ENCODE peak calls at places on chromosome 21, in six cellular contexts. N, G, R, U, O and H are unnamed samples.
A peak's percentile ranks its signal among the peaks of the same experiment; 100 is the strongest.

GRCh38 chr21:45981154-45981606 is 390 bp upstream of the COL6A1 start:
- DNase-seq in N (no peak), G (peak; percentile 94), R (no peak), U (peak; percentile 91), O (peak; percentile 47), H (peak; percentile 22)

GRCh38 chr21:38769253-38769780 is 36.4 kb upstream of the ETS2 start:
- DNase-seq in N (no peak), G (no peak), R (no peak), U (no peak), O (no peak), H (no peak)

GRCh38 chr21:32181415-32181814 is 97.4 kb downstream of the MIS18A start:
- DNase-seq in N (no peak), G (no peak), R (no peak), U (no peak), O (no peak), H (no peak)

GRCh38 chr21:30480145-30480544 is at the start of gene KRTAP19-1:
- DNase-seq in N (no peak), G (no peak), R (no peak), U (no peak), O (no peak), H (no peak)

GRCh38 chr21:18220498-18220897 is 24.1 kb upstream of the CHODL start:
- DNase-seq in N (no peak), G (no peak), R (no peak), U (no peak), O (no peak), H (no peak)

GRCh38 chr21:46057111-46057709 is 40.7 kb upstream of the COL6A2 start:
- DNase-seq in N (no peak), G (no peak), R (no peak), U (no peak), O (no peak), H (no peak)

GRCh38 chr21:15775981-15776380 is 46.2 kb downstream of the USP25 start:
- DNase-seq in N (no peak), G (no peak), R (no peak), U (no peak), O (no peak), H (no peak)

GRCh38 chr21:22019766-22020165 is 1021.6 kb downstream of the NCAM2 start:
- DNase-seq in N (no peak), G (no peak), R (no peak), U (no peak), O (no peak), H (no peak)

GRCh38 chr21:38965910-38966504 is 160.3 kb downstream of the ETS2 start:
- DNase-seq in N (no peak), G (peak; percentile 75), R (no peak), U (peak; percentile 29), O (peak; percentile 94), H (no peak)

GRCh38 chr21:21366277-21366676 is 368.1 kb downstream of the NCAM2 start:
- DNase-seq in N (no peak), G (no peak), R (no peak), U (peak; percentile 4), O (no peak), H (no peak)

GRCh38 chr21:16309250-16309971 is 579.6 kb downstream of the USP25 start:
- DNase-seq in N (no peak), G (no peak), R (no peak), U (no peak), O (no peak), H (no peak)

GRCh38 chr21:37564924-37565529 is 198.5 kb downstream of the DYRK1A start:
- DNase-seq in N (no peak), G (no peak), R (no peak), U (no peak), O (peak; percentile 34), H (no peak)

GRCh38 chr21:37563641-37564340 is 197.2 kb downstream of the DYRK1A start:
- DNase-seq in N (peak; percentile 85), G (peak; percentile 99), R (peak; percentile 70), U (peak; percentile 97), O (no peak), H (peak; percentile 82)

GRCh38 chr21:37564341-37564923 is 197.9 kb downstream of the DYRK1A start:
- DNase-seq in N (no peak), G (peak; percentile 80), R (peak; percentile 58), U (peak; percentile 66), O (peak; percentile 60), H (peak; percentile 43)

GRCh38 chr21:37566790-37567725 is 200.5 kb downstream of the DYRK1A start:
- DNase-seq in N (no peak), G (no peak), R (no peak), U (no peak), O (no peak), H (no peak)

DNA sequence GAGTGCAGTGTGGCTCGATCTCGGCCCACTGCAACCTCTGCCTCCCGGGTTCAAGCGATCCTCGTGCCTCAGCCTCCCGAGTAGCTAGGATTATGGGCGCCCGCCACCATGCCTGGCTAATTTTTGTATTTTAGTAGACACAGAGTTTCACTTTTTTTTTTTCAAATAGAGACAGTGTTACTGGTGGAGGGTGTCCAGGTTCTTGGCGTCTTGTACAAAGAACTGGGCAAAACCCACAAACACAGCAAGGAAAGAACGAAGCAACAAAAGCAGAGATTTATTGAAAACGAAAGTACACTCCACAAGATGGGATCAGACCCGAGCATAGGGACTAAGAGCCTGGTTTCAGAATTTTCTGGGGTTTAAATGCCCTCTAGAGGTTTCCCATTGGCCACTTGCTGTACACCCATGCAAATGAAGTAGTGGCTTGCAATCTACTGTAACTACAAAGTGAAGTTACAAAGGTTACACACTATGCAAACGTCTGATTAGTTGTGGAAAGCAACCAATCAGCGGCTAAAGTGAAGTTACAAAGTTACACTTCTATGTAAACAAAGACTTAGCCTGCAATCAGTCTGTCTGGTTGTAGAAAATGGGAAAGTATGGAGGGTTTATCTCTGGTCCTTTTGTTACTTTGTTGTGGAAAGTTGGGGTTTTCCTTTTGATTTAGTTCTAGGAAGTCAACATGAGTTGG is 199.1 kb downstream of the DYRK1A start:
- DNase-seq in N (no peak), G (no peak), R (no peak), U (no peak), O (peak; percentile 90), H (no peak)
- H3K4me3 ChIP-seq in N (no peak overlapping the region), G (no peak overlapping the region), R (no peak overlapping the region), U (no peak overlapping the region), O (peak overlapping the region; percentile 68), H (no peak overlapping the region)

GRCh38 chr21:35850542-35851103 is 209.7 kb downstream of the SETD4 start:
- DNase-seq in N (no peak), G (no peak), R (no peak), U (no peak), O (no peak), H (no peak)
- TF ChIP-seq GABPA in N (no peak), G (no peak), R (no peak), U (no peak), O (no peak), H (no peak)

GRCh38 chr21:44800103-44800502 is 1.5 kb downstream of the UBE2G2 start:
- DNase-seq in N (no peak), G (no peak), R (no peak), U (peak; percentile 64), O (peak; percentile 63), H (no peak)
- H3K4me3 ChIP-seq in N (peak overlapping the region; percentile 59), G (peak overlapping the region; percentile 83), R (peak overlapping the region; percentile 72), U (peak overlapping the region; percentile 97), O (peak overlapping the region; percentile 79), H (peak overlapping the region; percentile 69)

DNA sequence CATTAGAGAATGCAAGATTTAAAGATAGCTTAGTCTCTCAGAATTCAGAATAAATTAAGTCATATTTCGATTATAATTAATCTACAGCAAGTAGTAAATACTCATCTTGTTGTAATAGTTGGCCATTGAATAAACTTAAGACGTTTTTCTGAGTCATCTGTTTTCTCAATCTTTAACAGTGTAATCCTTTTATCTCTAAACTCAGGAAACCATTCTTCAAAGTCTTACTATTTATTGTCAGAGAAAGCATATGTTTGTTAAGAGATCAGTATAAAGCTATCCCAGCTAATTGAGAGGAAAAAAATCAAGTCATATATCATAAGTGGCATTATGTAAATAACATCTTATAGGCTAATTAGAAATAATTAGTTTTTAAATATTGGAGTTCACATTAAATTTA is 201.2 kb upstream of the ADAMTS5 start:
- DNase-seq in N (no peak), G (no peak), R (no peak), U (no peak), O (no peak), H (no peak)
- TF ChIP-seq GABPA in N (no peak), G (no peak), R (no peak), U (no peak), O (no peak), H (no peak)

DNA sequence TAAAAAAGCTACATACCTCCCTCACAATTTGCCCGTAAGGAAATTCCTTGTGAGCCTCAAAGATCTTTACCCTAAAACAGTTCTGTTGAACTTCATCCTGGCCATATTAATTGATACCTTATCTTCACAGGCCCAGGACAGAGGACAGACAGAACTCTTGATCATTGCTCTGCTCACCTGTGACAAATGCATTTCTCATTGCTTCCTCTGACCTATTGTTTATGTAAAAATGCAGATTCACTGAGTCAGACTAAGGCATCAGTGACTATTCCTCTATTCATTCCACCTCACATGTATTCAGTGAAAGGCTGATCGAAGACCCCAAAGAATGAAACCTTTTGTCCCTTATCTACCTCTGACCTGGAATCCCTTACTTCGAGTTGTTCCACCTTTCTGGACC is 61.0 kb downstream of the BACH1 start:
- DNase-seq in N (no peak), G (no peak), R (no peak), U (no peak), O (no peak), H (no peak)
- H3K4me3 ChIP-seq in N (no peak overlapping the region), G (no peak overlapping the region), R (no peak overlapping the region), U (no peak overlapping the region), O (no peak overlapping the region), H (no peak overlapping the region)

GRCh38 chr21:33406493-33406892 is 3.3 kb downstream of the IFNGR2 start:
- DNase-seq in N (no peak), G (no peak), R (no peak), U (no peak), O (no peak), H (no peak)

GRCh38 chr21:33402011-33402979 is 918 bp upstream of the IFNGR2 start:
- DNase-seq in N (no peak), G (no peak), R (no peak), U (peak; percentile 78), O (no peak), H (peak; percentile 88)

GRCh38 chr21:33401617-33401967 is 1.6 kb upstream of the IFNGR2 start:
- DNase-seq in N (no peak), G (no peak), R (no peak), U (no peak), O (no peak), H (no peak)

GRCh38 chr21:33403128-33403785 is at the start of gene IFNGR2:
- DNase-seq in N (no peak), G (peak; percentile 92), R (no peak), U (peak; percentile 88), O (no peak), H (no peak)

GRCh38 chr21:33403786-33404571 is 766 bp downstream of the IFNGR2 start:
- DNase-seq in N (no peak), G (peak; percentile 71), R (no peak), U (peak; percentile 76), O (peak; percentile 26), H (peak; percentile 54)
- TF ChIP-seq GABPA in N (no peak), G (no peak), R (no peak), U (no peak), O (no peak), H (no peak)

GRCh38 chr21:41367598-41368360 is 6.0 kb downstream of the MX2 start:
- DNase-seq in N (no peak), G (no peak), R (peak; percentile 86), U (no peak), O (no peak), H (no peak)
- H3K4me3 ChIP-seq in N (no peak overlapping the region), G (no peak overlapping the region), R (peak overlapping the region; percentile 78), U (no peak overlapping the region), O (no peak overlapping the region), H (no peak overlapping the region)